ENCODE peak calls at places on chromosome 17, in eight cellular contexts. H is BE2C, M is GM10248, R is neural crest cell, E is NCI-H460, F is coronary artery, Z is HFFc6, C is GM23338. U is an unnamed sample.

GRCh38 chr17:3529817-3530741 is 27.5 kb downstream of the TRPV3 start:
- DNase-seq in H (no peak), M (no peak), R (no peak), E (no peak), F (no peak), Z (no peak), C (peak; percentile 51), U (no peak)

GRCh38 chr17:78839762-78840529 is 668 bp downstream of the USP36 start:
- DNase-seq in H (peak; percentile 28), M (peak; percentile 49), R (no peak), E (no peak), F (peak; percentile 82), Z (peak; percentile 27), C (peak; percentile 23), U (no peak)

GRCh38 chr17:9217151-9218067 is 196.1 kb downstream of the NTN1 start:
- DNase-seq in H (no peak), M (no peak), R (no peak), E (no peak), F (no peak), Z (peak; percentile 3), C (no peak), U (no peak)

GRCh38 chr17:72587773-72588511 is 467.1 kb downstream of the SOX9 start:
- DNase-seq in H (no peak), M (no peak), R (no peak), E (no peak), F (no peak), Z (no peak), C (no peak), U (no peak)

GRCh38 chr17:73591278-73592078 is 52.8 kb downstream of the SDK2 start:
- DNase-seq in H (no peak), M (peak; percentile 48), R (no peak), E (no peak), F (no peak), Z (no peak), C (no peak), U (no peak)

GRCh38 chr17:10600551-10600950 is 51.1 kb upstream of the MYH2 start:
- DNase-seq in H (no peak), M (no peak), R (no peak), E (no peak), F (no peak), Z (peak; percentile 62), C (no peak), U (no peak)

GRCh38 chr17:4492762-4493561 is 5.7 kb upstream of the SPNS2 start:
- DNase-seq in H (no peak), M (no peak), R (peak; percentile 95), E (peak; percentile 50), F (no peak), Z (peak; percentile 4), C (peak; percentile 96), U (no peak)

GRCh38 chr17:80477647-80478478 is 1.5 kb upstream of the NPTX1 start:
- DNase-seq in H (peak; percentile 81), M (no peak), R (peak; percentile 64), E (peak; percentile 33), F (no peak), Z (no peak), C (peak; percentile 82), U (no peak)

GRCh38 chr17:41442772-41443171 is 2.0 kb upstream of the KRT38 start:
- DNase-seq in H (no peak), M (no peak), R (no peak), E (no peak), F (no peak), Z (peak; percentile 77), C (no peak), U (peak; percentile 60)

GRCh38 chr17:42171831-42172230 is 9.1 kb downstream of the KCNH4 start:
- DNase-seq in H (no peak), M (no peak), R (no peak), E (no peak), F (no peak), Z (no peak), C (peak; percentile 60), U (no peak)

GRCh38 chr17:15348030-15348429 is 6.6 kb upstream of the TEKT3 start:
- DNase-seq in H (no peak), M (no peak), R (no peak), E (no peak), F (no peak), Z (peak; percentile 52), C (no peak), U (no peak)

GRCh38 chr17:45282683-45283644 is 21.1 kb upstream of the SPATA32 start:
- DNase-seq in H (no peak), M (no peak), R (no peak), E (no peak), F (no peak), Z (no peak), C (no peak), U (no peak)

GRCh38 chr17:29597361-29598172 is 4.6 kb downstream of the ANKRD13B start:
- DNase-seq in H (peak; percentile 67), M (no peak), R (no peak), E (no peak), F (no peak), Z (no peak), C (peak; percentile 70), U (no peak)

GRCh38 chr17:418421-418751 is 65.8 kb upstream of the RPH3AL start:
- DNase-seq in H (no peak), M (no peak), R (no peak), E (no peak), F (no peak), Z (no peak), C (no peak), U (no peak)

GRCh38 chr17:80778716-80779115 is 212.9 kb upstream of the CHMP6 start:
- DNase-seq in H (no peak), M (no peak), R (no peak), E (no peak), F (no peak), Z (no peak), C (no peak), U (no peak)

GRCh38 chr17:38693700-38694329 is 11.3 kb upstream of the MLLT6 start:
- DNase-seq in H (peak; percentile 91), M (no peak), R (no peak), E (no peak), F (peak; percentile 91), Z (peak; percentile 29), C (no peak), U (no peak)

GRCh38 chr17:13590441-13590840 is 11.3 kb downstream of the HS3ST3A1 start:
- DNase-seq in H (no peak), M (no peak), R (no peak), E (no peak), F (no peak), Z (no peak), C (no peak), U (no peak)

GRCh38 chr17:57906910-57907309 is 48.3 kb downstream of the CUEDC1 start:
- DNase-seq in H (no peak), M (no peak), R (peak; percentile 57), E (no peak), F (no peak), Z (no peak), C (peak; percentile 74), U (no peak)

GRCh38 chr17:11948791-11949190 is 48.5 kb downstream of the ZNF18 start:
- DNase-seq in H (no peak), M (no peak), R (no peak), E (no peak), F (no peak), Z (peak; percentile 67), C (no peak), U (no peak)

GRCh38 chr17:45342306-45342705 is 25.5 kb upstream of the MAP3K14 start:
- DNase-seq in H (no peak), M (no peak), R (no peak), E (no peak), F (peak; percentile 68), Z (no peak), C (no peak), U (no peak)

GRCh38 chr17:67491009-67491677 is 114.1 kb downstream of the PITPNC1 start:
- DNase-seq in H (peak; percentile 94), M (no peak), R (peak; percentile 18), E (peak; percentile 92), F (peak; percentile 92), Z (peak; percentile 98), C (peak; percentile 61), U (peak; percentile 94)

GRCh38 chr17:37488009-37488604 is 1.6 kb upstream of the DUSP14 start:
- DNase-seq in H (no peak), M (no peak), R (no peak), E (peak; percentile 90), F (no peak), Z (peak; percentile 99), C (peak; percentile 72), U (no peak)

GRCh38 chr17:45828171-45829133 is 16.2 kb upstream of the SPPL2C start:
- DNase-seq in H (no peak), M (no peak), R (no peak), E (no peak), F (no peak), Z (peak; percentile 45), C (no peak), U (no peak)

GRCh38 chr17:19333132-19333440 is 29.4 kb downstream of the B9D1 start:
- DNase-seq in H (no peak), M (no peak), R (no peak), E (no peak), F (no peak), Z (no peak), C (no peak), U (peak; percentile 90)

GRCh38 chr17:55510986-55511721 is at the start of gene SMIM36:
- DNase-seq in H (no peak), M (no peak), R (no peak), E (no peak), F (no peak), Z (no peak), C (no peak), U (no peak)